ENCODE peak calls at places on chromosomes 12 and 14, in five cellular contexts. E is fibroblast of mammary gland, T is endothelial cell of umbilical vein, W is tibial artery, K is foreskin fibroblast. Y is an unnamed sample.

GRCh38 chr14:28382460-28383220 is 383.9 kb upstream of the FOXG1 start:
- DNase-seq in E (peak; percentile 87), T (peak; percentile 71), W (no peak), K (peak; percentile 26), Y (peak; percentile 90)

GRCh38 chr12:114229150-114229549 is 176.8 kb downstream of the TBX5 start:
- DNase-seq in E (no peak), T (no peak), W (no peak), K (no peak), Y (no peak)

GRCh38 chr12:131318045-131318685 is 364.5 kb downstream of the ADGRD1 start:
- DNase-seq in E (no peak), T (no peak), W (no peak), K (no peak), Y (no peak)

GRCh38 chr14:60092516-60092915 is 793 bp downstream of the PCNX4 start:
- DNase-seq in E (peak; percentile 52), T (no peak), W (no peak), K (no peak), Y (no peak)

GRCh38 chr12:292186-292585 is 29.6 kb upstream of the SLC6A13 start:
- DNase-seq in E (peak; percentile 10), T (no peak), W (no peak), K (no peak), Y (no peak)

GRCh38 chr14:102902086-102902485 is 20.4 kb upstream of the AMN start:
- DNase-seq in E (no peak), T (no peak), W (no peak), K (no peak), Y (no peak)

GRCh38 chr14:30725763-30726162 is 103.6 kb downstream of the SCFD1 start:
- DNase-seq in E (peak; percentile 6), T (no peak), W (no peak), K (no peak), Y (no peak)

GRCh38 chr12:110224379-110225304 is 56.4 kb upstream of the ATP2A2 start:
- DNase-seq in E (peak; percentile 91), T (peak; percentile 85), W (no peak), K (peak; percentile 64), Y (peak; percentile 56)

GRCh38 chr12:130014485-130014807 is 110.6 kb upstream of the TMEM132D start:
- DNase-seq in E (no peak), T (no peak), W (no peak), K (no peak), Y (no peak)

GRCh38 chr14:99968156-99968920 is 96.9 kb upstream of the EVL start:
- DNase-seq in E (peak; percentile 97), T (no peak), W (no peak), K (peak; percentile 79), Y (peak; percentile 70)

GRCh38 chr14:73239463-73240241 is 2.3 kb downstream of the PAPLN start:
- DNase-seq in E (peak; percentile 68), T (peak; percentile 61), W (no peak), K (peak; percentile 56), Y (no peak)

GRCh38 chr14:76828339-76829015 is 2.3 kb downstream of the LRRC74A start:
- DNase-seq in E (no peak), T (no peak), W (no peak), K (no peak), Y (no peak)

GRCh38 chr14:67940894-67941455 is 121.4 kb downstream of the RAD51B start:
- DNase-seq in E (peak; percentile 98), T (peak; percentile 82), W (peak; percentile 71), K (peak; percentile 82), Y (peak; percentile 88)

GRCh38 chr14:44490966-44491365 is 16.1 kb downstream of the FSCB start:
- DNase-seq in E (no peak), T (no peak), W (no peak), K (no peak), Y (no peak)

DNA sequence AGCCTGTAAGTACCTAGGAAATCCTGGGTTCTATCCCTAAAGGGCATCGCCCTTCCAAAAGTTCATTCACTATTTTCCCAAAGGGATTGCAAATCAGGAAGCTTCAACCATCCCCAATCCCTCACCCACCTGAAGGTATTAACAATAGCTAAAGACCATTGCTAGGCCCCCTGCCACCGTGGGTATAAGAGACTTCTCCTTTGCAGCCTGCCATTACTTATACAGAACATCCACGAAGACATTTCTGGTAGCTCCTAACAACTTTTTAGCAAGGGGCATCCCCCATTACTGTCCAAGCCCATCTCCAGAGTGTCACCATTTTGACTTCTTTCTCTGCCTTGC is 384 bp upstream of the SMUG1 start:
- DNase-seq in E (no peak), T (no peak), W (no peak), K (no peak), Y (no peak)
- H3K4me3 ChIP-seq in E (peak overlapping the region; percentile 89), T (no peak overlapping the region), W (peak overlapping the region; percentile 66), K (peak overlapping the region; percentile 25), Y (peak overlapping the region; percentile 87)

GRCh38 chr12:96020314-96021003 is 14.9 kb downstream of the LTA4H start:
- DNase-seq in E (no peak), T (no peak), W (no peak), K (no peak), Y (no peak)

GRCh38 chr12:96015672-96016071 is 19.5 kb upstream of the HAL start:
- DNase-seq in E (peak; percentile 37), T (peak; percentile 57), W (no peak), K (no peak), Y (no peak)

GRCh38 chr12:96014932-96015599 is 18.9 kb upstream of the HAL start:
- DNase-seq in E (no peak), T (no peak), W (no peak), K (no peak), Y (no peak)
- H3K4me3 ChIP-seq in E (no peak overlapping the region), T (no peak overlapping the region), W (no peak overlapping the region), K (no peak overlapping the region), Y (no peak overlapping the region)

GRCh38 chr14:101119830-101120571 is 216.5 kb upstream of the RTL1 start:
- DNase-seq in E (peak; percentile 33), T (no peak), W (peak; percentile 51), K (no peak), Y (no peak)
- H3K4me3 ChIP-seq in E (no peak overlapping the region), T (no peak overlapping the region), W (peak overlapping the region; percentile 7), K (no peak overlapping the region), Y (no peak overlapping the region)

GRCh38 chr12:24133385-24133784 is 183.9 kb upstream of the SOX5 start:
- DNase-seq in E (no peak), T (no peak), W (no peak), K (no peak), Y (no peak)
- H3K4me3 ChIP-seq in E (no peak overlapping the region), T (no peak overlapping the region), W (no peak overlapping the region), K (no peak overlapping the region), Y (no peak overlapping the region)

GRCh38 chr12:95487024-95487423 is 13.1 kb downstream of the METAP2 start:
- DNase-seq in E (no peak), T (no peak), W (no peak), K (no peak), Y (no peak)

GRCh38 chr12:95480230-95480629 is 6.3 kb downstream of the METAP2 start:
- DNase-seq in E (no peak), T (no peak), W (no peak), K (no peak), Y (no peak)

GRCh38 chr12:95484524-95484923 is 10.6 kb downstream of the METAP2 start:
- DNase-seq in E (peak; percentile 38), T (peak; percentile 37), W (no peak), K (no peak), Y (no peak)

GRCh38 chr12:95481888-95482287 is 7.9 kb downstream of the METAP2 start:
- DNase-seq in E (no peak), T (no peak), W (no peak), K (no peak), Y (no peak)

GRCh38 chr12:95481072-95481471 is 7.1 kb downstream of the METAP2 start:
- DNase-seq in E (no peak), T (peak; percentile 16), W (no peak), K (no peak), Y (no peak)
- H3K4me3 ChIP-seq in E (no peak overlapping the region), T (no peak overlapping the region), W (no peak overlapping the region), K (no peak overlapping the region), Y (no peak overlapping the region)

Y was measured in skeletal muscle cell.